ENCODE peak calls at places on chromosomes 16 and 17, in seven cellular contexts. E is fibroblast of pulmonary artery, G is foreskin fibroblast, Y is esophagus squamous epithelium, M is GM12865, C is PC-3, S is fibroblast of mammary gland. W is an unnamed sample.

GRCh38 chr16:52078716-52079655 is 468.0 kb downstream of the TOX3 start:
- DNase-seq in E (no peak), G (no peak), Y (no peak), M (no peak), C (no peak), S (no peak), W (no peak)

GRCh38 chr16:31108035-31108793 is at the start of gene BCKDK:
- DNase-seq in E (peak; percentile 67), G (peak; percentile 91), Y (no peak), M (peak; percentile 88), C (peak; percentile 65), S (peak; percentile 65), W (peak; percentile 66)

GRCh38 chr17:60305141-60305540 is 86.8 kb downstream of the USP32 start:
- DNase-seq in E (no peak), G (no peak), Y (no peak), M (peak; percentile 80), C (no peak), S (no peak), W (peak; percentile 5)

GRCh38 chr17:69246726-69247375 is 18.2 kb upstream of the ABCA10 start:
- DNase-seq in E (peak; percentile 81), G (peak; percentile 73), Y (no peak), M (peak; percentile 48), C (peak; percentile 81), S (peak; percentile 69), W (peak; percentile 79)

GRCh38 chr16:48628359-48628985 is 18.5 kb upstream of the N4BP1 start:
- DNase-seq in E (no peak), G (no peak), Y (no peak), M (no peak), C (no peak), S (no peak), W (no peak)

GRCh38 chr17:65583921-65584603 is 22.6 kb upstream of the AXIN2 start:
- DNase-seq in E (no peak), G (no peak), Y (no peak), M (no peak), C (no peak), S (no peak), W (no peak)

GRCh38 chr16:9176547-9177418 is 85.3 kb downstream of the HAPSTR1 start:
- DNase-seq in E (no peak), G (no peak), Y (no peak), M (no peak), C (no peak), S (no peak), W (no peak)

GRCh38 chr17:67637901-67638641 is 79.7 kb upstream of the NOL11 start:
- DNase-seq in E (no peak), G (no peak), Y (no peak), M (no peak), C (peak; percentile 99), S (no peak), W (no peak)

GRCh38 chr16:3578121-3578520 is 918 bp upstream of the NLRC3 start:
- DNase-seq in E (no peak), G (no peak), Y (no peak), M (peak; percentile 60), C (no peak), S (no peak), W (no peak)

GRCh38 chr16:2022723-2023097 is 3.1 kb downstream of the NPW start:
- DNase-seq in E (peak; percentile 62), G (peak; percentile 64), Y (no peak), M (peak; percentile 41), C (peak; percentile 43), S (peak; percentile 41), W (no peak)

GRCh38 chr17:73394523-73395450 is 83.0 kb upstream of the CDC42EP4 start:
- DNase-seq in E (no peak), G (no peak), Y (no peak), M (no peak), C (no peak), S (no peak), W (no peak)

DNA sequence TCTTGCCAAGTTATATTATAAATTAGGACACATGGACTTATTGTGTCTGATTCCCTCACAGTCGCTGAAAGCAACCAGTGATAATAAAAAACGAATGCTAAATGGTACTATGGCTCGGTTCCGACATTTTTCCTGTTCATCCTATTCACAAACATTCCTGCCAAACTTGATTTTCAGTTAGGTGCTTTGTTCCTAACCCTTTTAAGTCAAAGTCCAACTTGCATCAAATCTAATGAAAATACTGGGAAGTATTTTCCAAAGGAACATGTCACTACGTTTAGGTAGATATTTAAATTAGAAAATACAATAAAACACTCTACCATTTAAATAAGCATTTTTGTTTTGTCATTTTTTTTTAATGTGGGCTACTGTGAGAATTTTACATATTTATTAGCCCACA is 21.0 kb downstream of the SETD6 start:
- DNase-seq in E (no peak), G (no peak), Y (no peak), M (no peak), C (no peak), S (no peak), W (no peak)
- TF ChIP-seq CTCF in E (no peak), G (no peak), Y (no peak), M (no peak), C (no peak), S (no peak), W (no peak)

GRCh38 chr17:78879679-78880186 is 23.3 kb downstream of the CEP295NL start:
- DNase-seq in E (peak; percentile 96), G (peak; percentile 99), Y (no peak), M (no peak), C (no peak), S (peak; percentile 98), W (peak; percentile 93)
- H3K4me3 ChIP-seq in E (peak overlapping the region; percentile 2), G (peak overlapping the region; percentile 37), Y (peak overlapping the region; percentile 9), M (no peak overlapping the region), C (no peak overlapping the region), S (no peak overlapping the region), W (peak overlapping the region; percentile 28)

GRCh38 chr17:53193044-53193443 is 629.7 kb upstream of the KIF2B start:
- DNase-seq in E (no peak), G (no peak), Y (no peak), M (no peak), C (peak; percentile 28), S (no peak), W (no peak)

GRCh38 chr17:53186004-53186403 is 636.7 kb upstream of the KIF2B start:
- DNase-seq in E (no peak), G (no peak), Y (no peak), M (no peak), C (no peak), S (no peak), W (no peak)

GRCh38 chr17:53191878-53192277 is 630.8 kb upstream of the KIF2B start:
- DNase-seq in E (no peak), G (no peak), Y (no peak), M (no peak), C (no peak), S (no peak), W (no peak)
- TF ChIP-seq CTCF in E (no peak), G (no peak), Y (no peak), M (no peak), C (no peak), S (no peak), W (no peak)

DNA sequence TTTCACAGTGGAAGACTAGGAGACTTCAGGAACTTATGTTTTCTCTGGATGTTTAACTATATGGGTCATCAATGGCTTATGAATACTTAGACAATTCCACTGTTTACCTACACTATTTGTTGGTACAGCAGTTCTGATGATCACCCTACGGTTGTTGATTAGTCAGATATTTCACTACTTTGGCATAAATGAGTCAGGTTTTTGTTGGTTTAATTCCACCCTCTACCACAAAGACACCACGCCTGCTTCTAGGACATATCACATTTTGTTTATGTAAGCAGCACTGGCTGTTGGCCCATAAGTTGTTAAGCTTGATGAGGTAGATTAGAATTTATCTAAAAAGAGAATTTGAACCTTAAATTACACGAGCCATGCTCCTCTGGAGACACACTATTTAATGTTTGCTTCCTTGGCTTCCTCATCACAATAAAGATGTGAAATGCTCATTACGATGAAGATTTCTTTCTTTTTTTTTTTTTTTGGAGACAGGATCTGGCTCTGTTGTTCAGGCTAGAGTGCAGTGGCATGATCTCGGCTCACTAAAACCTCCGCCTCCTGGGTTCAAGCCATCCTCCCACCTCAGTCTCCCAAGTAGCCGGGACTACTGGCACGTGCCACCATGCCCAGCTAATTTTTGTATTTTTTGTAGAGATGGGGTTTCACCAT is 4.3 kb downstream of the GDE1 start:
- DNase-seq in E (no peak), G (no peak), Y (no peak), M (no peak), C (peak; percentile 92), S (peak; percentile 86), W (no peak)
- H3K4me3 ChIP-seq in E (no peak overlapping the region), G (no peak overlapping the region), Y (no peak overlapping the region), M (no peak overlapping the region), C (no peak overlapping the region), S (no peak overlapping the region), W (no peak overlapping the region)

GRCh38 chr17:50719144-50719923 is at the start of gene LUC7L3:
- DNase-seq in E (peak; percentile 95), G (peak; percentile 98), Y (peak; percentile 60), M (peak; percentile 97), C (peak; percentile 98), S (peak; percentile 90), W (peak; percentile 95)
- TF ChIP-seq CTCF in E (no peak), G (no peak), Y (no peak), M (no peak), C (no peak), S (no peak), W (no peak)

GRCh38 chr16:22181843-22182242 is 19.5 kb downstream of the SDR42E2 start:
- DNase-seq in E (no peak), G (no peak), Y (no peak), M (no peak), C (no peak), S (no peak), W (no peak)

GRCh38 chr16:22183335-22183734 is 21.0 kb downstream of the SDR42E2 start:
- DNase-seq in E (no peak), G (no peak), Y (no peak), M (no peak), C (no peak), S (no peak), W (no peak)

GRCh38 chr16:22181426-22181825 is 19.1 kb downstream of the SDR42E2 start:
- DNase-seq in E (no peak), G (no peak), Y (no peak), M (no peak), C (no peak), S (no peak), W (no peak)

GRCh38 chr16:22174642-22175041 is 12.3 kb downstream of the SDR42E2 start:
- DNase-seq in E (no peak), G (no peak), Y (no peak), M (no peak), C (no peak), S (no peak), W (no peak)

GRCh38 chr16:22177968-22178934 is 15.9 kb downstream of the SDR42E2 start:
- DNase-seq in E (no peak), G (no peak), Y (no peak), M (no peak), C (no peak), S (no peak), W (no peak)
- H3K4me3 ChIP-seq in E (no peak overlapping the region), G (no peak overlapping the region), Y (no peak overlapping the region), M (no peak overlapping the region), C (no peak overlapping the region), S (no peak overlapping the region), W (no peak overlapping the region)

DNA sequence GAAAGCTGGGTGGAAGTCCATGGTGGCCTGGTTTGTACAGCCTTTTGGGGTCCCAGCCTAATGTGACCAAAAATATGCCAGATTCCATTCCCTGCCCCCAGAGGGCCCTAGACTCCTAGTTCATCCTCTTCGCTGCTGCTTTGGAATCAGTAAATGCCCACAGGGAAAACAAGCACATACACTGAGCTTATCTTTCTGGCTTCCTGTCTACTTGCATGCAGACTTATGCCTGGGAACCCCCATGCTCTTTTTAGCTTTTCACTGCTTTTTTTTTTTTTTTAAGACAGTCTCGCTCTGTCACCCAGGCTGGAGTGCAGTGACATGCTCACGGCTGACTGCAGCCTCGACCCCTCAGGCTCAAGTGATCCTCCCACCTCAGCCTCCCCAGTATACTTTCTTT is 6.2 kb upstream of the CD300LG start:
- DNase-seq in E (peak; percentile 69), G (peak; percentile 23), Y (no peak), M (peak; percentile 14), C (peak; percentile 26), S (no peak), W (peak; percentile 75)
- TF ChIP-seq CTCF in E (peak; percentile 54), G (no peak), Y (no peak), M (peak; percentile 5), C (peak; percentile 56), S (peak; percentile 27), W (peak; percentile 31)